ENCODE peak calls at places on chromosomes 2 and 18, in five cellular contexts. W is tibial nerve, R is adrenal gland, T is body of pancreas, F is gastrocnemius medialis. N is an unnamed sample.

GRCh38 chr2:85078536-85078935 is 54.7 kb upstream of the TCF7L1 start:
- DNase-seq in R (no peak), F (no peak), W (no peak), T (no peak), N (no peak)

GRCh38 chr2:168538534-168538933 is 82.5 kb downstream of the CERS6 start:
- DNase-seq in F (no peak), T (no peak), R (no peak), W (no peak), N (no peak)

GRCh38 chr2:151049746-151050145 is 211.9 kb downstream of the RBM43 start:
- DNase-seq in T (no peak), W (no peak), F (no peak), R (no peak), N (no peak)

GRCh38 chr2:169119117-169119770 is 49.9 kb downstream of the DHRS9 start:
- DNase-seq in R (no peak), T (no peak), W (no peak), F (no peak), N (no peak)

GRCh38 chr2:240250150-240250984 is 109.9 kb upstream of the OTOS start:
- DNase-seq in W (no peak), R (no peak), F (no peak), T (no peak), N (no peak)

GRCh38 chr2:3237501-3237889 is 140.1 kb downstream of the EIPR1 start:
- DNase-seq in F (no peak), R (no peak), W (no peak), T (no peak), N (no peak)

GRCh38 chr2:203891474-203891873 is 23.9 kb downstream of the CTLA4 start:
- DNase-seq in F (no peak), T (peak), R (no peak), W (peak), N (no peak)

GRCh38 chr2:229920011-229920781 is 1.6 kb downstream of the TRIP12 start:
- DNase-seq in R (no peak), W (no peak), T (peak), F (no peak), N (no peak)

GRCh38 chr2:52144588-52144987 is 1112.7 kb upstream of the NRXN1 start:
- DNase-seq in R (no peak), W (no peak), F (no peak), T (no peak), N (no peak)

GRCh38 chr18:79133724-79134123 is 64.5 kb downstream of the ATP9B start:
- DNase-seq in T (no peak), W (no peak), F (no peak), R (no peak), N (no peak)

GRCh38 chr2:104443137-104443536 is 410.8 kb upstream of the POU3F3 start:
- DNase-seq in W (no peak), F (no peak), T (no peak), R (no peak), N (no peak)

GRCh38 chr2:45119855-45120254 is 110.6 kb upstream of the SIX2 start:
- DNase-seq in R (no peak), T (no peak), W (no peak), F (no peak), N (no peak)

GRCh38 chr18:79730804-79731203 is 51.2 kb downstream of the CTDP1 start:
- DNase-seq in F (no peak), T (no peak), W (no peak), R (no peak), N (no peak)

GRCh38 chr2:75079575-75079974 is 119.7 kb downstream of the TACR1 start:
- DNase-seq in F (no peak), R (no peak), T (no peak), W (no peak), N (no peak)

GRCh38 chr2:54503192-54503591 is 47.1 kb downstream of the SPTBN1 start:
- DNase-seq in T (peak), W (no peak), R (no peak), F (no peak), N (no peak)

GRCh38 chr2:11766016-11766415 is 19.6 kb downstream of the LPIN1 start:
- DNase-seq in W (no peak), T (no peak), R (no peak), F (no peak), N (no peak)

GRCh38 chr2:121804340-121804739 is 48.9 kb downstream of the TSN start:
- DNase-seq in W (no peak), R (no peak), T (no peak), F (no peak), N (no peak)

GRCh38 chr2:207254526-207255464 is 89.0 kb upstream of the KLF7 start:
- DNase-seq in T (peak), R (no peak), F (no peak), W (no peak), N (no peak)

GRCh38 chr2:23520256-23520655 is 135.3 kb downstream of the KLHL29 start:
- DNase-seq in F (no peak), W (no peak), T (peak), R (no peak), N (no peak)

GRCh38 chr18:37270046-37270665 is 295.4 kb downstream of the CELF4 start:
- DNase-seq in W (peak), R (peak), F (no peak), T (peak), N (peak)

GRCh38 chr2:18402-19271 is 27.7 kb downstream of the FAM110C start:
- DNase-seq in W (no peak), F (no peak), T (peak), R (no peak), N (no peak)

GRCh38 chr18:78496095-78496494 is 483.5 kb upstream of the SALL3 start:
- DNase-seq in W (no peak), F (no peak), T (no peak), R (no peak), N (no peak)

GRCh38 chr2:149320362-149320761 is 10.0 kb upstream of the LYPD6 start:
- DNase-seq in F (no peak), R (no peak), W (no peak), T (no peak), N (no peak)

GRCh38 chr18:13620818-13621445 is 105.4 kb downstream of the FAM210A start:
- DNase-seq in F (no peak), R (peak), W (no peak), T (no peak), N (no peak)

GRCh38 chr18:62018034-62018760 is 125.4 kb upstream of the RNF152 start:
- DNase-seq in R (no peak), F (no peak), W (peak), T (peak), N (peak)

GRCh38 chr2:241641631-241642030 is 4.1 kb downstream of the ATG4B start:
- DNase-seq in F (no peak), W (no peak), T (no peak), R (no peak), N (no peak)

GRCh38 chr2:145638675-145639074 is 1118.8 kb upstream of the ZEB2 start:
- DNase-seq in W (no peak), R (no peak), T (no peak), F (no peak), N (no peak)

DNA sequence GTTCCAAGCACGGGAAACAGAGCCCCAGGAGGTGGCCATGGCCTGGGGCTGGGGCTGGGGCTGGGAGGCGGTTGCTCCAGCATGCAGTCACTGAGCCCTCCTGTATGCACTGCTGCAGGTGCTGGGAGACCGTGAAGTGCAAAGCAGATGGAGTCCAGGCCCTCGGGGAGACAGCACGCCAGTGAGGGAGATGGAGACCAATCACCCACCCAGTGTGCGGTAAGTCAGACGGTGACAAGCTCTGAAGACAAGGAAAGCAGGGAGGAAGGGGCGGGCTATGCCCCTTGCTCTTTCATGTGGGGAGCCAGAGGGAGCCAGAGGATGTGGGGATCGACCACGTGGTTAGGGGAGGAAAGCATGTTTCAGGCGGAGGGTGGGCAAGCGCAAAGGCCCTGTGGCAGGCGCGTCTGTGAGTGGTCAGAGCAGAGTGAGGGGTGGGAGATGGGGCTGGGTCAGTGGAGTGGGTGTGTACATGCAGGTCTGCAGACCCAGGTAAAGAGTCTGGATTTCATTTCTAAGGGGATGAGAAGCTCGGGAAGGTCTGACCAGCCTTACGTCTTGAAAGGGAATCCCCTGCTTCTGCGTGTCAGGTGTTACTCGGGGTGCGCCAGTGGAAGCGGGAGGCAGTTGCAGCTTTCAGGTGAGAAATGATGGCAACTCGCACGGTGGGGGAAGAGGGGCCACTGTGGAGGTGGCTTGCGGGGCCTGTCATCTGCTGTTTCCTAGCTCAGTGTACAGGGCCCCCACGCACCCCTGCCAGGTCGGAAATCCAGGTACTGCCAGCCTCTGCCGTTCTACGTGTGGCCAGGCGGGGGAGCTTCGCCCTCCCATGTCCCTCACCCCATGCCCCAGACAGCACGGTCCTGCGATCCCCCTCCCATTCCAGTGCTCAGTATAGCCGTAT is 19.4 kb downstream of the RRM2 start:
- DNase-seq in R (peak), W (no peak), T (peak), F (no peak), N (no peak)
- TF ChIP-seq CTCF in R (peak), W (peak), T (peak), F (no peak), N (peak)

DNA sequence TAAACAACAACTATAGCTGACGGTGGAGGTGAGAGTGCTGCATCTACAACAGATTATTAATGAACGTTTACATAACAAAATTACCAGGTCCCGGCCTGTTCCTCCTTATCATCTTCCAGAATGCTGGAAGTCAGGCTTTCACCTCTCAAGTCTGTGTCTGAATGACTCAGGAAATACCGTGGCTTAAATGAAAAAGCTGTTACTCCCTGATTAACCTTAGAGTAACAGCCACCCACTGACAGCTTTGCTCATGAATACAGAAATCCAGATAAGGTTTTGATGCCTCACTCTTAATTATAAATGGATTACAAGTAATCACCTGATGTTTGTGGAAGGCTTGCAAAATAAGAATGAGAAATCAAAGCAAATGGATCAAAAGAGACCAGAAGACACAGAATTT is 885.3 kb upstream of the CELF4 start:
- DNase-seq in T (no peak), F (no peak), W (no peak), R (no peak), N (no peak)
- TF ChIP-seq POLR2A in T (no peak), F (no peak), W (no peak), R (no peak), N (no peak)

GRCh38 chr2:55653255-55653654 is 35.8 kb upstream of the PPP4R3B start:
- DNase-seq in W (no peak), R (no peak), T (no peak), F (no peak), N (no peak)
- TF ChIP-seq CTCF in W (no peak), R (no peak), T (no peak), F (no peak), N (no peak)

GRCh38 chr2:28869494-28870145 is 489 bp downstream of the TRMT61B start:
- DNase-seq in W (no peak), F (no peak), R (no peak), T (peak), N (no peak)

GRCh38 chr2:28868611-28869010 is 1.5 kb downstream of the TRMT61B start:
- DNase-seq in T (no peak), F (no peak), W (no peak), R (no peak), N (no peak)

GRCh38 chr2:28871620-28872019 is 1.5 kb upstream of the TRMT61B start:
- DNase-seq in F (no peak), W (no peak), T (no peak), R (no peak), N (no peak)

GRCh38 chr2:28870146-28870891 is at the start of gene TRMT61B:
- DNase-seq in F (peak), W (peak), T (peak), R (peak), N (peak)
- TF ChIP-seq POLR2A in F (peak), W (peak), T (peak), R (peak), N (peak)

GRCh38 chr2:128354731-128355470 is 36.2 kb upstream of the HS6ST1 start:
- DNase-seq in R (no peak), T (no peak), F (no peak), W (no peak), N (no peak)
- TF ChIP-seq CTCF in R (no peak), T (no peak), F (no peak), W (no peak), N (no peak)

DNA sequence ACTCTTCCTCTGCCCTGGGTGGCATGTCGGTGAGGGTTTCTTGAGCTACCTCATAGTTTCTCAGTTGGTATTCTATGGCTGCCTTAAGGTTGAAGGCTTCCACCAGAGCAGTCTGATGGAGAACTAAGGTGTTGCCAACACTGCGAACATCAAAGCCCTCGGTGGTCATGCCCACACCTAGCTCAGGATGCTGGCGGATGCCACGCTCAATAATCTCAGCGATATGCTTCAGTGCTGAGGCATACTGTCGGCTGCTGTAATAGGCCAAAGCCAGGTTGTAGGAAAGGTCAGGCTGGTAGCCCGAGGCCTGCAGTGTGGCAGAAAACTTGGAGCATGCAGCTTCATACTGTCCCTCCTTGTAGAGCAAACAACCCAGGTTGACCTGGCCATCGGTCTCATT is 225.3 kb downstream of the AGPS start:
- DNase-seq in W (no peak), T (no peak), R (no peak), F (no peak), N (no peak)
- TF ChIP-seq POLR2A in W (no peak), T (no peak), R (no peak), F (no peak), N (no peak)

DNA sequence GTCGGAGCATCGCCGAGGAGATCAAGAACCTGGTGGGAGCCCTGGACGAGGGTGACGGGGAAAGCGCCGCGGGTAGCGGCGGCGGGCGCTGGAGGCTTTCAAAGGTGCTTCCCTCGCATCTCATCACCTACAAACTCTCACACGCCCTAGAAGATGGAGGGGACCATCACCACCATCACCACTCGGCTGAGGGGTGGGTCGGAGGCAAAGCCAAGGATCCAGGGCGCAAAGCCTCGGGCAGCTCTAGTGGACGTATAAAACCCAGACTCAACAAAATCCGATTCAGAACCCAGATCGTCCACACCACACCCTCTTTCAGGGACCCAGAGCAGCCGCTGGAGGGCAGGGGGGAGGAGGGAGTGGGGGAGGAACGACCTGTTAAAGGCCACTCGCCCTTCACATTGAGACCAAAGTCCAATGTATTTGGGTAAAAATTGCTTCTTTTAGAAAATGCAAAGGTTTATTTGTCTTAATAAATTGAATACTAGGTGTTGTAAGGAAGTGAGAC is 1.5 kb downstream of the SOWAHC start:
- DNase-seq in R (no peak), T (no peak), F (no peak), W (no peak), N (no peak)
- TF ChIP-seq CTCF in R (no peak), T (no peak), F (no peak), W (no peak), N (no peak)